ENCODE peak calls at places on chromosomes 5 and 9, in seven cellular contexts. One of them, this sample, is unnamed.

GRCh38 chr9:20253635-20254034 is 368.7 kb downstream of the MLLT3 start:
- DNase-seq in psoas muscle: no peak
- DNase-seq in tibial artery: no peak
- DNase-seq in cardiac fibroblast: peak
- DNase-seq in H9: no peak
- DNase-seq in left lung: no peak
- DNase-seq in dorsolateral prefrontal cortex: no peak
- DNase-seq in this sample: no peak

GRCh38 chr9:16532681-16533450 is 337.6 kb downstream of the BNC2 start:
- DNase-seq in psoas muscle: no peak
- DNase-seq in tibial artery: no peak
- DNase-seq in cardiac fibroblast: peak
- DNase-seq in dorsolateral prefrontal cortex: no peak
- DNase-seq in left lung: no peak
- DNase-seq in H9: no peak
- DNase-seq in this sample: no peak

GRCh38 chr5:135497971-135498661 is 37.6 kb downstream of the NEUROG1 start:
- DNase-seq in H9: no peak
- DNase-seq in psoas muscle: no peak
- DNase-seq in cardiac fibroblast: no peak
- DNase-seq in left lung: no peak
- DNase-seq in tibial artery: no peak
- DNase-seq in dorsolateral prefrontal cortex: no peak
- DNase-seq in this sample: no peak

GRCh38 chr9:77809552-77809951 is 161.4 kb upstream of the GNA14 start:
- DNase-seq in cardiac fibroblast: no peak
- DNase-seq in tibial artery: no peak
- DNase-seq in psoas muscle: no peak
- DNase-seq in H9: no peak
- DNase-seq in left lung: no peak
- DNase-seq in dorsolateral prefrontal cortex: no peak
- DNase-seq in this sample: no peak

GRCh38 chr5:179111267-179112207 is 51.4 kb downstream of the ZNF354C start:
- DNase-seq in dorsolateral prefrontal cortex: no peak
- DNase-seq in psoas muscle: no peak
- DNase-seq in tibial artery: no peak
- DNase-seq in left lung: peak
- DNase-seq in H9: no peak
- DNase-seq in cardiac fibroblast: no peak
- DNase-seq in this sample: no peak

GRCh38 chr5:170738840-170739239 is 44.7 kb upstream of the GABRP start:
- DNase-seq in dorsolateral prefrontal cortex: no peak
- DNase-seq in psoas muscle: no peak
- DNase-seq in H9: peak
- DNase-seq in cardiac fibroblast: no peak
- DNase-seq in left lung: no peak
- DNase-seq in tibial artery: no peak
- DNase-seq in this sample: no peak

GRCh38 chr9:106916491-106917235 is 53.7 kb downstream of the ZNF462 start:
- DNase-seq in dorsolateral prefrontal cortex: no peak
- DNase-seq in left lung: no peak
- DNase-seq in psoas muscle: peak
- DNase-seq in tibial artery: no peak
- DNase-seq in cardiac fibroblast: peak
- DNase-seq in H9: no peak
- DNase-seq in this sample: no peak

GRCh38 chr9:7149258-7149657 is 391.5 kb downstream of the KDM4C start:
- DNase-seq in H9: no peak
- DNase-seq in left lung: no peak
- DNase-seq in psoas muscle: no peak
- DNase-seq in tibial artery: no peak
- DNase-seq in cardiac fibroblast: no peak
- DNase-seq in dorsolateral prefrontal cortex: no peak
- DNase-seq in this sample: no peak

GRCh38 chr5:93058309-93058708 is 522.7 kb downstream of the NR2F1-AS1 start:
- DNase-seq in psoas muscle: no peak
- DNase-seq in left lung: no peak
- DNase-seq in H9: no peak
- DNase-seq in dorsolateral prefrontal cortex: no peak
- DNase-seq in tibial artery: no peak
- DNase-seq in cardiac fibroblast: peak
- DNase-seq in this sample: no peak

GRCh38 chr9:116147821-116148220 is 5.8 kb upstream of the PAPPA start:
- DNase-seq in tibial artery: no peak
- DNase-seq in H9: no peak
- DNase-seq in dorsolateral prefrontal cortex: no peak
- DNase-seq in psoas muscle: no peak
- DNase-seq in cardiac fibroblast: peak
- DNase-seq in left lung: no peak
- DNase-seq in this sample: no peak

GRCh38 chr9:133199648-133200321 is 9.3 kb downstream of the OBP2B start:
- DNase-seq in cardiac fibroblast: peak
- DNase-seq in psoas muscle: peak
- DNase-seq in tibial artery: no peak
- DNase-seq in H9: peak
- DNase-seq in dorsolateral prefrontal cortex: no peak
- DNase-seq in left lung: no peak
- DNase-seq in this sample: no peak

GRCh38 chr5:154058055-154059038 is 19.6 kb downstream of the MFAP3 start:
- DNase-seq in psoas muscle: no peak
- DNase-seq in H9: no peak
- DNase-seq in cardiac fibroblast: peak
- DNase-seq in tibial artery: no peak
- DNase-seq in left lung: no peak
- DNase-seq in dorsolateral prefrontal cortex: no peak
- DNase-seq in this sample: no peak

GRCh38 chr5:159510282-159510681 is 180.0 kb upstream of the IL12B start:
- DNase-seq in psoas muscle: peak
- DNase-seq in dorsolateral prefrontal cortex: no peak
- DNase-seq in tibial artery: peak
- DNase-seq in H9: peak
- DNase-seq in cardiac fibroblast: no peak
- DNase-seq in left lung: peak
- DNase-seq in this sample: no peak

GRCh38 chr5:180704362-180704761 is 35.5 kb downstream of the OR2Y1 start:
- DNase-seq in H9: no peak
- DNase-seq in dorsolateral prefrontal cortex: no peak
- DNase-seq in tibial artery: no peak
- DNase-seq in psoas muscle: no peak
- DNase-seq in left lung: no peak
- DNase-seq in cardiac fibroblast: peak
- DNase-seq in this sample: no peak

GRCh38 chr5:77294212-77294611 is 83.7 kb downstream of the PDE8B start:
- DNase-seq in psoas muscle: no peak
- DNase-seq in cardiac fibroblast: no peak
- DNase-seq in H9: no peak
- DNase-seq in dorsolateral prefrontal cortex: no peak
- DNase-seq in tibial artery: no peak
- DNase-seq in left lung: no peak
- DNase-seq in this sample: no peak

GRCh38 chr5:112862085-112862484 is 998 bp downstream of the SRP19 start:
- DNase-seq in tibial artery: no peak
- DNase-seq in H9: no peak
- DNase-seq in cardiac fibroblast: no peak
- DNase-seq in dorsolateral prefrontal cortex: no peak
- DNase-seq in left lung: no peak
- DNase-seq in psoas muscle: no peak
- DNase-seq in this sample: no peak

GRCh38 chr5:62587737-62588136 is 9.1 kb downstream of the LRRC70 start:
- DNase-seq in left lung: no peak
- DNase-seq in H9: no peak
- DNase-seq in cardiac fibroblast: peak
- DNase-seq in tibial artery: no peak
- DNase-seq in psoas muscle: no peak
- DNase-seq in dorsolateral prefrontal cortex: no peak
- DNase-seq in this sample: no peak

DNA sequence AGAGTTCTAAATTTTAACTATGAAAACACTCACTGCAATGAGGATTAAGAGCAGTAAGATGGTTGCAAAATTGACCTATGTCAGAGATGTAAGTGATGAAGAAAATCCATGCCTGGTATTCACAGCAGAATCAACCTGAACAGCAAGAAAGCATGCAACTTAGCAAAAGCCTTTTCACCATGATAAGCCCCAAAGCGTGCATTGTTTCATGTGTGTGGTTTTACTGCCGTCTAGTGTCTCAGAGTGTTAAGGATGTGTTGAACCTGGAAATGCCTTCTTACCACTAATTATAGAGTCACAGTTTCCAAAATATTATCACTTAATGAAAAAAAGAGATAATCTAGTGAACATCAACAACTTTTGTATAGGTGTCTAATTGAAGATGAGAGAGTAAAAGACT is 415.2 kb upstream of the TRPC7 start:
- DNase-seq in tibial artery: no peak
- DNase-seq in cardiac fibroblast: no peak
- DNase-seq in dorsolateral prefrontal cortex: no peak
- DNase-seq in left lung: no peak
- DNase-seq in H9: no peak
- DNase-seq in psoas muscle: no peak
- DNase-seq in this sample: no peak
- TF ChIP-seq CTCF in tibial artery: no peak
- TF ChIP-seq CTCF in cardiac fibroblast: no peak
- TF ChIP-seq CTCF in dorsolateral prefrontal cortex: no peak
- TF ChIP-seq CTCF in left lung: no peak
- TF ChIP-seq CTCF in H9: peak
- TF ChIP-seq CTCF in psoas muscle: no peak
- TF ChIP-seq CTCF in this sample: no peak

GRCh38 chr9:21558079-21558478 is 76.0 kb upstream of the IFNE start:
- DNase-seq in psoas muscle: no peak
- DNase-seq in cardiac fibroblast: peak
- DNase-seq in tibial artery: no peak
- DNase-seq in dorsolateral prefrontal cortex: no peak
- DNase-seq in left lung: no peak
- DNase-seq in H9: no peak
- DNase-seq in this sample: no peak

GRCh38 chr9:21561502-21561901 is 79.4 kb upstream of the IFNE start:
- DNase-seq in tibial artery: no peak
- DNase-seq in dorsolateral prefrontal cortex: no peak
- DNase-seq in cardiac fibroblast: no peak
- DNase-seq in left lung: no peak
- DNase-seq in psoas muscle: no peak
- DNase-seq in H9: no peak
- DNase-seq in this sample: no peak

GRCh38 chr9:21558627-21559401 is 76.7 kb upstream of the IFNE start:
- DNase-seq in H9: no peak
- DNase-seq in tibial artery: no peak
- DNase-seq in left lung: no peak
- DNase-seq in cardiac fibroblast: peak
- DNase-seq in psoas muscle: no peak
- DNase-seq in dorsolateral prefrontal cortex: no peak
- DNase-seq in this sample: no peak

GRCh38 chr9:21560281-21560745 is 78.2 kb upstream of the IFNE start:
- DNase-seq in tibial artery: no peak
- DNase-seq in dorsolateral prefrontal cortex: no peak
- DNase-seq in cardiac fibroblast: no peak
- DNase-seq in psoas muscle: no peak
- DNase-seq in H9: no peak
- DNase-seq in left lung: no peak
- DNase-seq in this sample: no peak

DNA sequence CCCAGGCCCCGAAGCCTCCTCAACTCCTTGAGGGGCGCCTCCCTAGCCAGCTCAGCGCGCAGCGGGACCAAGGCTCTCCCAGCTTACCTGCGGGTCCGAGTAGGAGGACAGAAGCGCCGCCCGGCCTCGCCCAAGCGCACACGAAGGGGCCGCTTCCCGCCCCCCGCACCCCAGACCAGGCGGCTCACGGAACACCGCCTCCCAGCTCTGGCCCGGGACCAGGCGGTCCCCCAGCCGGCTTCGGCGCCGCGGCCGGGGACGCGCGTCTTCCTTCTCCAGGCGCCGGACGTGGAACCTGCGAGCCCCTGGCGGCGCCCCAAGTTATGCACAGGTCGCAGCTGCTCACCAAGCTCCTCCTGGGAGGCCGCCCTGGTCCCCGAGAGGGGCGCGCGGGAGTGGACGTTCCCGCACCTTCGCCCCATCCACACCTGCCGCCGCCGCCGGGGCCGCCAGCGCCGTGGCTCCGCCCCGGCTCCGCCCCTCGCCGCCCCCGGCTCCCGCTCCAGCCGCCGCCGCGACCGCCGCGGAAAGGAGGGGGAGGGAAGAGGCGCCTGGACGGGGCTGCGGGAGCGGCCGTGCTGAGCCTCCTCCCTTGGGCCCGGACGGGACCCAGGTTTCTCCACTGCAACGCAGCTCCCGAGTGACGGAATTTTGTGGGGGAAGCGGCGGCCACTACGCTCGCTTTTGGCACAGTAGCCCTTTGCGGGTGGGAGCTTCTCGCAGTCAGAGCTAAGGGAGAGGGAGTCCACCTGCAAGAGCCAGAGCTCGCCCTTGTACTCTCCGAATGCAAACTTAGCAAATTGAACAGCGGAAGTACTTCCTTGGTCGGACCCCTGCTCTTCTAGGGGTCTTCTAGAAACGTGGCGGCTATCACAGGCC is 77.5 kb upstream of the IFNE start:
- DNase-seq in dorsolateral prefrontal cortex: no peak
- DNase-seq in tibial artery: no peak
- DNase-seq in H9: peak
- DNase-seq in cardiac fibroblast: peak
- DNase-seq in left lung: peak
- DNase-seq in psoas muscle: peak
- DNase-seq in this sample: peak
- TF ChIP-seq CTCF in dorsolateral prefrontal cortex: no peak
- TF ChIP-seq CTCF in tibial artery: no peak
- TF ChIP-seq CTCF in H9: peak
- TF ChIP-seq CTCF in cardiac fibroblast: no peak
- TF ChIP-seq CTCF in left lung: no peak
- TF ChIP-seq CTCF in psoas muscle: no peak
- TF ChIP-seq CTCF in this sample: no peak

DNA sequence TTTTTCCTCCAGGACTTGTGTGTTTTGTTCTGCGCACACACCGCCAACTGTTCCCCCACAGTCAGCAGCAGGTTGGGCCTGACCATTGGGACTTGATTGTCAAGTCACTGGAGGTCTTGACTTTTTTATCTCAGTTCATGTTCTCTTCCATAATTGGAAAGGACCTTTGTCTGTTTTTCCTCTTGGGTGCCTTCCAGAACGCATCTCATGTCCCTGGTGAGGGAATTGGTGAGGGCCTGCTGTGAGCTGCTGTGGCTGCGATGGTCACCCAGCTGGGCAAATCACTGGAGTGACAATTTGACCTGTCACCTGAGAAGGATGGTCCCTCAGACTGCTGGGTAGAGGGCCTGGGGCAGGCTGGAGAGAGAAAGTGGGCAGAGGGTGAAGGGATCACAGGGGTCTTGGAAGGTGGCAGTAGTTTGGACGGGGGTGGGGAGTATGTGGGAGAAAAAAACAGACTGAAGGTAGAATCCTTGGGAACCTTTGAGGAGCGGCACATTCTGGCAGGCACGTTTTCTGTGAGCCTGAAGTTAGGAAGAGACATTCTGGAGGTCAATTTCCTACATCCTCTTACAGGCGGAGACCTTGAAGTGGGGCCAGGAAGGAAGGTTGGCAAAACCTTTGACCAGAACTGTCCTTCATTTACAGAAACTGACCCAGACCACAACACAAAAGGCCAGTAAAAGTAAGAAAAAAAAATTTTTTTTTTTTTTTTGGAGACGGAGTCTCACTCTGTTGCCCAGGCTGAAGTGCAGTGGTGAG is 4.4 kb downstream of the CDK9 start:
- DNase-seq in psoas muscle: no peak
- DNase-seq in cardiac fibroblast: no peak
- DNase-seq in H9: no peak
- DNase-seq in left lung: no peak
- DNase-seq in dorsolateral prefrontal cortex: no peak
- DNase-seq in tibial artery: no peak
- DNase-seq in this sample: no peak
- TF ChIP-seq CTCF in psoas muscle: no peak
- TF ChIP-seq CTCF in cardiac fibroblast: no peak
- TF ChIP-seq CTCF in H9: no peak
- TF ChIP-seq CTCF in left lung: no peak
- TF ChIP-seq CTCF in dorsolateral prefrontal cortex: no peak
- TF ChIP-seq CTCF in tibial artery: no peak
- TF ChIP-seq CTCF in this sample: no peak

GRCh38 chr5:52582313-52582712 is 205.4 kb upstream of the ITGA1 start:
- DNase-seq in dorsolateral prefrontal cortex: no peak
- DNase-seq in left lung: no peak
- DNase-seq in H9: no peak
- DNase-seq in tibial artery: no peak
- DNase-seq in psoas muscle: no peak
- DNase-seq in cardiac fibroblast: no peak
- DNase-seq in this sample: no peak
- TF ChIP-seq CTCF in dorsolateral prefrontal cortex: no peak
- TF ChIP-seq CTCF in left lung: no peak
- TF ChIP-seq CTCF in H9: peak
- TF ChIP-seq CTCF in tibial artery: no peak
- TF ChIP-seq CTCF in psoas muscle: no peak
- TF ChIP-seq CTCF in cardiac fibroblast: no peak
- TF ChIP-seq CTCF in this sample: no peak